ENCODE peak calls at places on chromosomes 5 and 9, in seven cellular contexts. L is A549; W is caudate nucleus; Q is fibroblast of lung; S is PC-3; Y is GM23248; E is effector memory CD4-positive, alpha-beta T cell. R is an unnamed sample.

GRCh38 chr5:17326600-17327037 is 109.2 kb downstream of the BASP1 start:
- DNase-seq in L (no peak), W (no peak), Q (no peak), S (no peak), Y (no peak), E (no peak), R (no peak)

GRCh38 chr9:134356496-134357470 is 30.5 kb downstream of the RXRA start:
- DNase-seq in L (no peak), W (no peak), Q (no peak), S (peak), Y (no peak), E (no peak), R (no peak)

GRCh38 chr9:33817327-33818166 is 587 bp downstream of the UBE2R2 start:
- DNase-seq in L (peak), W (peak), Q (peak), S (peak), Y (peak), E (peak), R (peak)

GRCh38 chr5:89071941-89072331 is 189.0 kb upstream of the MEF2C start:
- DNase-seq in L (no peak), W (no peak), Q (no peak), S (no peak), Y (no peak), E (no peak), R (no peak)

GRCh38 chr5:12125895-12126294 is 221.6 kb upstream of the CTNND2 start:
- DNase-seq in L (no peak), W (no peak), Q (no peak), S (no peak), Y (no peak), E (no peak), R (no peak)

GRCh38 chr9:37667706-37668672 is 17.2 kb downstream of the FRMPD1 start:
- DNase-seq in L (no peak), W (no peak), Q (no peak), S (no peak), Y (no peak), E (no peak), R (peak)

GRCh38 chr5:27328480-27328879 is 290.1 kb upstream of the CDH9 start:
- DNase-seq in L (peak), W (no peak), Q (peak), S (peak), Y (peak), E (no peak), R (peak)

GRCh38 chr5:133242221-133242835 is 190.5 kb downstream of the HSPA4 start:
- DNase-seq in L (no peak), W (no peak), Q (no peak), S (no peak), Y (no peak), E (no peak), R (no peak)

GRCh38 chr5:138696501-138696900 is 56.7 kb upstream of the CTNNA1 start:
- DNase-seq in L (no peak), W (no peak), Q (no peak), S (peak), Y (peak), E (no peak), R (peak)

GRCh38 chr9:801399-802071 is 40.0 kb upstream of the DMRT1 start:
- DNase-seq in L (no peak), W (no peak), Q (peak), S (no peak), Y (peak), E (no peak), R (no peak)

GRCh38 chr5:40649493-40650030 is 30.2 kb upstream of the PTGER4 start:
- DNase-seq in L (no peak), W (no peak), Q (no peak), S (no peak), Y (no peak), E (no peak), R (no peak)

GRCh38 chr9:113475031-113475430 is 11.5 kb downstream of the RGS3 start:
- DNase-seq in L (no peak), W (no peak), Q (no peak), S (no peak), Y (no peak), E (no peak), R (no peak)

GRCh38 chr5:5658226-5658625 is 235.7 kb downstream of the ICE1 start:
- DNase-seq in L (peak), W (no peak), Q (no peak), S (peak), Y (peak), E (no peak), R (no peak)

GRCh38 chr5:137730331-137730730 is 5.6 kb downstream of the KLHL3 start:
- DNase-seq in L (no peak), W (no peak), Q (no peak), S (peak), Y (peak), E (no peak), R (no peak)

GRCh38 chr5:21919417-21920022 is 933.6 kb downstream of the CDH12 start:
- DNase-seq in L (peak), W (no peak), Q (peak), S (peak), Y (peak), E (no peak), R (peak)

GRCh38 chr9:2107906-2108451 is 92.8 kb downstream of the SMARCA2 start:
- DNase-seq in L (no peak), W (no peak), Q (no peak), S (no peak), Y (no peak), E (no peak), R (no peak)

GRCh38 chr5:122376305-122376704 is 64.3 kb downstream of the SNCAIP start:
- DNase-seq in L (no peak), W (no peak), Q (no peak), S (no peak), Y (no peak), E (no peak), R (no peak)

GRCh38 chr9:136345281-136346156 is 18.0 kb downstream of the DNLZ start:
- DNase-seq in L (peak), W (peak), Q (peak), S (peak), Y (peak), E (no peak), R (peak)

GRCh38 chr5:143329843-143330242 is 73.6 kb downstream of the NR3C1 start:
- DNase-seq in L (no peak), W (no peak), Q (no peak), S (no peak), Y (no peak), E (no peak), R (no peak)

GRCh38 chr5:121550989-121551388 is 300.7 kb upstream of the FTMT start:
- DNase-seq in L (no peak), W (no peak), Q (no peak), S (no peak), Y (no peak), E (no peak), R (no peak)

GRCh38 chr9:34522971-34523797 is at the start of gene ENHO:
- DNase-seq in L (peak), W (peak), Q (peak), S (peak), Y (peak), E (peak), R (peak)

GRCh38 chr9:126503333-126504085 is 110.2 kb upstream of the LMX1B start:
- DNase-seq in L (no peak), W (no peak), Q (no peak), S (no peak), Y (peak), E (no peak), R (peak)

GRCh38 chr5:150723845-150724244 is 23.0 kb upstream of the RBM22 start:
- DNase-seq in L (no peak), W (no peak), Q (no peak), S (no peak), Y (peak), E (no peak), R (no peak)

GRCh38 chr5:95667219-95667618 is 15.6 kb downstream of the SPATA9 start:
- DNase-seq in L (no peak), W (no peak), Q (no peak), S (no peak), Y (no peak), E (no peak), R (no peak)

GRCh38 chr9:87829756-87830155 is 52.9 kb upstream of the SPATA31E1 start:
- DNase-seq in L (no peak), W (no peak), Q (no peak), S (peak), Y (no peak), E (no peak), R (no peak)

GRCh38 chr5:149345892-149346222 is 558 bp downstream of the GRPEL2 start:
- DNase-seq in L (peak), W (no peak), Q (peak), S (peak), Y (peak), E (no peak), R (no peak)

GRCh38 chr9:109652971-109653370 is 127.0 kb upstream of the PALM2AKAP2 start:
- DNase-seq in L (peak), W (peak), Q (peak), S (peak), Y (peak), E (no peak), R (peak)

GRCh38 chr9:135641745-135642144 is 2.4 kb upstream of the GLT6D1 start:
- DNase-seq in L (no peak), W (no peak), Q (no peak), S (no peak), Y (no peak), E (no peak), R (no peak)

GRCh38 chr5:119515192-119515591 is 62.9 kb downstream of the HSD17B4 start:
- DNase-seq in L (no peak), W (no peak), Q (peak), S (peak), Y (peak), E (no peak), R (no peak)

GRCh38 chr9:111036946-111037743 is 1.1 kb downstream of the LPAR1 start:
- DNase-seq in L (peak), W (no peak), Q (peak), S (peak), Y (peak), E (no peak), R (no peak)

GRCh38 chr5:34009610-34010009 is 1.8 kb upstream of the AMACR start:
- DNase-seq in L (no peak), W (no peak), Q (no peak), S (peak), Y (peak), E (no peak), R (no peak)

GRCh38 chr9:107755267-107755666 is 265.7 kb upstream of the KLF4 start:
- DNase-seq in L (peak), W (no peak), Q (peak), S (peak), Y (peak), E (no peak), R (peak)

GRCh38 chr5:109767997-109768396 is 78.3 kb downstream of the MAN2A1 start:
- DNase-seq in L (no peak), W (no peak), Q (no peak), S (no peak), Y (no peak), E (no peak), R (no peak)
- H3K27ac ChIP-seq in L (no peak), W (no peak), Q (no peak), S (no peak), Y (no peak), E (no peak), R (no peak)

DNA sequence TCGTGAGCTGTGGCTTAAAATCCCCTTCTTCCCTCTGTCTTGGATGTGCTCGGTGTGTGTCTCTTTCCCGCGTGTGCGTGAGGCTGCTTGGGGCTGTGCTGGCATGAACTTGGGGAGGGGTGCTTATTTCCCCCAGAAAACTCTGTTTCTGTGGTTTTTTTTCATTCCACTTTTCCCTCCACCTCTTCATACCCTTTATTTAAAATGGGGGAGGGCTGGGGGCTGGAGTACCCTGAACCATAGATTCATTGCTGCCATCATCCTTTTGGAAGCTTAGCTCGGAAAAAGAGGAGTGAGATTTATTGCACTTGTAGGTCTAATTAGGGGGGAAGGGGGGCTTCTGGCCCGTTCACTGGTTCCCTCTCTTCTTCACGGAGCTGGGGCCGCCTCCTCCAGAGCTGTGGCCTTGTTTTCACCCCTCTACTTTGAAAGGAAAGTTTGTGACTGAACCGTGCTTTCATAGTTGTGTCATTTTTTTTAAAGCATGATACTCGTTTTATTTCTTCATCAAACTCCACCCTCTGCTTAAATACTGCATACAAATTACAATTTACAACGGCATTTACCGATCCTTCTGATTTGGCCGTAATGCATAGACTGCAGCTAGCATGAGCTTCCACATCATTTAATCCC is 2.8 kb downstream of the NR2F1 start:
- DNase-seq in L (no peak), W (no peak), Q (peak), S (no peak), Y (peak), E (no peak), R (no peak)
- H3K27ac ChIP-seq in L (peak), W (peak), Q (peak), S (peak), Y (no peak), E (no peak), R (peak)

GRCh38 chr9:106284300-106284699 is 578.7 kb upstream of the ZNF462 start:
- DNase-seq in L (no peak), W (no peak), Q (no peak), S (peak), Y (peak), E (no peak), R (peak)
- H3K27ac ChIP-seq in L (no peak), W (no peak), Q (no peak), S (no peak), Y (no peak), E (no peak), R (no peak)

GRCh38 chr9:94950040-94950732 is 223.7 kb downstream of the AOPEP start:
- DNase-seq in L (no peak), W (no peak), Q (no peak), S (peak), Y (no peak), E (no peak), R (peak)
- H3K27ac ChIP-seq in L (peak), W (peak), Q (no peak), S (no peak), Y (no peak), E (no peak), R (peak)

DNA sequence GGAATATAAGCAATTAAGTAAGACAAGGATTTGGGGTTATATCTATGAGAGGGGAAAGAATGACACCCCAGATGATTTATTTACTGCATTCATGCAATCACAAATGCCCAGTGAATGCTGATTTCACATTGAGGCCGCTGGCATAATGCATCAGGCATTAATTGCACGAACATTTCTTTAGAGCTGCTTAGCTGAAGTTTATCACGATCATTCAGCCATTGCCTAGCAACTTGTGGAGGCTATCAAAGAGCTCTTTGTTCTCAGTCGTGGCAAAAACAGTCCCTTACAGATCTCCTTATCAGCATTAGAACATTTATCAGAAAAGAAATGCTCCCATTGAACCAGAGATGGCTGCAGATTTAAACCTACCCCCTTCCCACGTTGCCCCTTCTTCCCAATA is 88.7 kb upstream of the PRRC1 start:
- DNase-seq in L (no peak), W (no peak), Q (no peak), S (no peak), Y (no peak), E (no peak), R (no peak)
- H3K27ac ChIP-seq in L (no peak), W (peak), Q (no peak), S (no peak), Y (no peak), E (no peak), R (no peak)

GRCh38 chr5:179295778-179296149 is 49.5 kb downstream of the ADAMTS2 start:
- DNase-seq in L (no peak), W (no peak), Q (no peak), S (no peak), Y (no peak), E (no peak), R (no peak)
- H3K27ac ChIP-seq in L (no peak), W (no peak), Q (no peak), S (no peak), Y (no peak), E (no peak), R (no peak)

DNA sequence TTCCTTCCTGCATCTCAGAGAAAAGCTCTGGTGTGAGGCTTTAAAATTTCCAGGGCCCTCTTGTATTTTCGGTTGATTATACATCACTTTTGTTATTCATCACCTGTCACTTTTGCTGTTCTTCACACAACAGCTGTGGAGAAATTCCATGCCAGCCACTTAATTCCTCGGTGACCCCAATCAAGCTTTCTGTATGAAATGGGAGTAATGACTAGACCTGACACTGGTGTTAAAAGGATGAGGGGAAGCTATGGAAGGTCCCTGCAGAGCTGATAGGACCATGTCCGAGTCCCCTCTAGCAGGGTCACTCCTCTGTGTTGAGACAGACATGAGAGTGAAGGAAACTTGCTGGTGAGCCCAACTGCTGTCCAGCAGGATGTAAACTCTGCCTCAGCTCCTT is 59.7 kb downstream of the GPR21 start:
- DNase-seq in L (no peak), W (no peak), Q (no peak), S (no peak), Y (no peak), E (no peak), R (peak)
- H3K27ac ChIP-seq in L (no peak), W (no peak), Q (no peak), S (no peak), Y (no peak), E (no peak), R (peak)

DNA sequence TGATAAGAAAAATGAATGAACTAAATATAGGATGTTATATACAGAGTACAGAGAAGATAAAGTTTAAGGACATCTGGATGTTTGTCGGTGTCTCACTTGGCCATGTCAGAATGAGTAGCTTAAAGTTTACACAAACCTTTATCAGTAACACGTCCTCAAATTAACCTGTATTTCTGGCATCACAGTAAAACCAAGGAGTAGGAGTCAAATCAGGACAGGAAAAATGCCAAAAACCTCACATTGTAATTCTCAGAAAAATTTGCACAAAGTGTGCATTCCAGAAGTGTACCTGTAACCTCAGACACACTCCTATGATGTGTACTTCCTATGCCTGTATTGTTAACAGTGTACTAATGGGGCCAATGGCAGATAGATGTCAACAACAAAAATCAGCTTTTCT is 139.3 kb downstream of the SMC2 start:
- DNase-seq in L (no peak), W (no peak), Q (no peak), S (peak), Y (no peak), E (no peak), R (no peak)
- H3K27ac ChIP-seq in L (no peak), W (no peak), Q (no peak), S (peak), Y (no peak), E (no peak), R (peak)

GRCh38 chr9:115207003-115207837 is 89.3 kb upstream of the TNC start:
- DNase-seq in L (no peak), W (no peak), Q (no peak), S (peak), Y (peak), E (no peak), R (no peak)

GRCh38 chr9:115202181-115202580 is 84.2 kb upstream of the TNC start:
- DNase-seq in L (no peak), W (no peak), Q (no peak), S (no peak), Y (no peak), E (no peak), R (peak)

GRCh38 chr9:115202960-115203751 is 85.2 kb upstream of the TNC start:
- DNase-seq in L (no peak), W (no peak), Q (peak), S (no peak), Y (peak), E (no peak), R (peak)

GRCh38 chr9:115208503-115208902 is 90.5 kb upstream of the TNC start:
- DNase-seq in L (no peak), W (no peak), Q (no peak), S (peak), Y (peak), E (no peak), R (no peak)

GRCh38 chr9:115204827-115205506 is 87.0 kb upstream of the TNC start:
- DNase-seq in L (peak), W (no peak), Q (peak), S (peak), Y (peak), E (no peak), R (no peak)
- H3K27ac ChIP-seq in L (no peak), W (no peak), Q (peak), S (peak), Y (peak), E (no peak), R (no peak)